ENCODE peak calls at places on chromosomes 1 and 21, in six cellular contexts. One of them, this sample, is unnamed.

GRCh38 chr1:41536296-41536695 is 51.8 kb upstream of the EDN2 start:
- DNase-seq in astrocyte of the spinal cord: no peak
- DNase-seq in fibroblast of the aortic adventitia: no peak
- DNase-seq in MM.1S: no peak
- DNase-seq in cardiac fibroblast: no peak
- DNase-seq in PC-9: no peak
- DNase-seq in this sample: no peak

GRCh38 chr21:42737969-42738590 is 84.7 kb downstream of the PDE9A start:
- DNase-seq in astrocyte of the spinal cord: no peak
- DNase-seq in fibroblast of the aortic adventitia: peak
- DNase-seq in MM.1S: no peak
- DNase-seq in cardiac fibroblast: peak
- DNase-seq in PC-9: no peak
- DNase-seq in this sample: no peak

GRCh38 chr1:50959303-50959912 is 659 bp downstream of the FAF1 start:
- DNase-seq in astrocyte of the spinal cord: peak
- DNase-seq in fibroblast of the aortic adventitia: peak
- DNase-seq in MM.1S: no peak
- DNase-seq in cardiac fibroblast: peak
- DNase-seq in PC-9: no peak
- DNase-seq in this sample: peak

GRCh38 chr21:27132270-27132669 is 165.4 kb upstream of the ADAMTS5 start:
- DNase-seq in astrocyte of the spinal cord: peak
- DNase-seq in fibroblast of the aortic adventitia: peak
- DNase-seq in MM.1S: no peak
- DNase-seq in cardiac fibroblast: peak
- DNase-seq in PC-9: no peak
- DNase-seq in this sample: no peak

GRCh38 chr21:42679982-42680330 is 26.5 kb downstream of the PDE9A start:
- DNase-seq in astrocyte of the spinal cord: no peak
- DNase-seq in fibroblast of the aortic adventitia: no peak
- DNase-seq in MM.1S: no peak
- DNase-seq in cardiac fibroblast: no peak
- DNase-seq in PC-9: no peak
- DNase-seq in this sample: no peak

GRCh38 chr1:19339199-19339861 is 27.2 kb downstream of the SLC66A1 start:
- DNase-seq in astrocyte of the spinal cord: no peak
- DNase-seq in fibroblast of the aortic adventitia: no peak
- DNase-seq in MM.1S: no peak
- DNase-seq in cardiac fibroblast: no peak
- DNase-seq in PC-9: no peak
- DNase-seq in this sample: no peak

GRCh38 chr1:209607102-209607794 is 23.7 kb downstream of the CAMK1G start:
- DNase-seq in astrocyte of the spinal cord: no peak
- DNase-seq in fibroblast of the aortic adventitia: peak
- DNase-seq in MM.1S: no peak
- DNase-seq in cardiac fibroblast: no peak
- DNase-seq in PC-9: peak
- DNase-seq in this sample: peak

GRCh38 chr1:233843523-233844204 is 60.8 kb upstream of the SLC35F3 start:
- DNase-seq in astrocyte of the spinal cord: peak
- DNase-seq in fibroblast of the aortic adventitia: no peak
- DNase-seq in MM.1S: no peak
- DNase-seq in cardiac fibroblast: no peak
- DNase-seq in PC-9: no peak
- DNase-seq in this sample: no peak

GRCh38 chr1:175742790-175743459 is 470 bp downstream of the TNR start:
- DNase-seq in astrocyte of the spinal cord: peak
- DNase-seq in fibroblast of the aortic adventitia: peak
- DNase-seq in MM.1S: peak
- DNase-seq in cardiac fibroblast: peak
- DNase-seq in PC-9: no peak
- DNase-seq in this sample: peak

GRCh38 chr1:223023863-223024262 is 119.2 kb downstream of the TLR5 start:
- DNase-seq in astrocyte of the spinal cord: no peak
- DNase-seq in fibroblast of the aortic adventitia: no peak
- DNase-seq in MM.1S: no peak
- DNase-seq in cardiac fibroblast: no peak
- DNase-seq in PC-9: no peak
- DNase-seq in this sample: no peak

GRCh38 chr1:24987424-24987823 is 57.3 kb upstream of the RUNX3 start:
- DNase-seq in astrocyte of the spinal cord: no peak
- DNase-seq in fibroblast of the aortic adventitia: no peak
- DNase-seq in MM.1S: no peak
- DNase-seq in cardiac fibroblast: no peak
- DNase-seq in PC-9: no peak
- DNase-seq in this sample: no peak

GRCh38 chr1:82160903-82161302 is 360.2 kb downstream of the ADGRL2 start:
- DNase-seq in astrocyte of the spinal cord: no peak
- DNase-seq in fibroblast of the aortic adventitia: no peak
- DNase-seq in MM.1S: no peak
- DNase-seq in cardiac fibroblast: no peak
- DNase-seq in PC-9: no peak
- DNase-seq in this sample: no peak

GRCh38 chr1:9437931-9438330 is 101.3 kb upstream of the SLC25A33 start:
- DNase-seq in astrocyte of the spinal cord: peak
- DNase-seq in fibroblast of the aortic adventitia: peak
- DNase-seq in MM.1S: no peak
- DNase-seq in cardiac fibroblast: peak
- DNase-seq in PC-9: no peak
- DNase-seq in this sample: no peak

GRCh38 chr1:109478806-109479205 is 4.9 kb upstream of the ATXN7L2 start:
- DNase-seq in astrocyte of the spinal cord: no peak
- DNase-seq in fibroblast of the aortic adventitia: no peak
- DNase-seq in MM.1S: peak
- DNase-seq in cardiac fibroblast: no peak
- DNase-seq in PC-9: peak
- DNase-seq in this sample: no peak

GRCh38 chr1:21899972-21900371 is 37.1 kb downstream of the HSPG2 start:
- DNase-seq in astrocyte of the spinal cord: no peak
- DNase-seq in fibroblast of the aortic adventitia: peak
- DNase-seq in MM.1S: no peak
- DNase-seq in cardiac fibroblast: peak
- DNase-seq in PC-9: no peak
- DNase-seq in this sample: no peak

GRCh38 chr1:61674221-61674620 is 50.7 kb downstream of the TM2D1 start:
- DNase-seq in astrocyte of the spinal cord: no peak
- DNase-seq in fibroblast of the aortic adventitia: no peak
- DNase-seq in MM.1S: no peak
- DNase-seq in cardiac fibroblast: no peak
- DNase-seq in PC-9: no peak
- DNase-seq in this sample: no peak

GRCh38 chr1:204573563-204573925 is 57.3 kb downstream of the MDM4 start:
- DNase-seq in astrocyte of the spinal cord: no peak
- DNase-seq in fibroblast of the aortic adventitia: no peak
- DNase-seq in MM.1S: no peak
- DNase-seq in cardiac fibroblast: no peak
- DNase-seq in PC-9: peak
- DNase-seq in this sample: no peak

GRCh38 chr1:215568287-215568692 is 1.2 kb downstream of the KCTD3 start:
- DNase-seq in astrocyte of the spinal cord: peak
- DNase-seq in fibroblast of the aortic adventitia: peak
- DNase-seq in MM.1S: peak
- DNase-seq in cardiac fibroblast: peak
- DNase-seq in PC-9: no peak
- DNase-seq in this sample: peak

GRCh38 chr21:45533731-45534571 is 8.3 kb downstream of the SLC19A1 start:
- DNase-seq in astrocyte of the spinal cord: no peak
- DNase-seq in fibroblast of the aortic adventitia: no peak
- DNase-seq in MM.1S: no peak
- DNase-seq in cardiac fibroblast: no peak
- DNase-seq in PC-9: no peak
- DNase-seq in this sample: no peak

GRCh38 chr1:1621682-1622577 is 6.6 kb downstream of the MIB2 start:
- DNase-seq in astrocyte of the spinal cord: peak
- DNase-seq in fibroblast of the aortic adventitia: peak
- DNase-seq in MM.1S: no peak
- DNase-seq in cardiac fibroblast: no peak
- DNase-seq in PC-9: no peak
- DNase-seq in this sample: no peak

GRCh38 chr21:21971384-21971783 is 973.2 kb downstream of the NCAM2 start:
- DNase-seq in astrocyte of the spinal cord: no peak
- DNase-seq in fibroblast of the aortic adventitia: no peak
- DNase-seq in MM.1S: no peak
- DNase-seq in cardiac fibroblast: no peak
- DNase-seq in PC-9: no peak
- DNase-seq in this sample: no peak

GRCh38 chr1:73674945-73675561 is 522.9 kb downstream of the LRRIQ3 start:
- DNase-seq in astrocyte of the spinal cord: peak
- DNase-seq in fibroblast of the aortic adventitia: peak
- DNase-seq in MM.1S: peak
- DNase-seq in cardiac fibroblast: peak
- DNase-seq in PC-9: no peak
- DNase-seq in this sample: peak

GRCh38 chr1:57019240-57019805 is 53.5 kb upstream of the C8B start:
- DNase-seq in astrocyte of the spinal cord: no peak
- DNase-seq in fibroblast of the aortic adventitia: no peak
- DNase-seq in MM.1S: no peak
- DNase-seq in cardiac fibroblast: no peak
- DNase-seq in PC-9: no peak
- DNase-seq in this sample: no peak

GRCh38 chr1:175628548-175629317 is 114.7 kb downstream of the TNR start:
- DNase-seq in astrocyte of the spinal cord: no peak
- DNase-seq in fibroblast of the aortic adventitia: no peak
- DNase-seq in MM.1S: no peak
- DNase-seq in cardiac fibroblast: no peak
- DNase-seq in PC-9: no peak
- DNase-seq in this sample: no peak

GRCh38 chr1:73781257-73781656 is 416.7 kb downstream of the LRRIQ3 start:
- DNase-seq in astrocyte of the spinal cord: peak
- DNase-seq in fibroblast of the aortic adventitia: peak
- DNase-seq in MM.1S: no peak
- DNase-seq in cardiac fibroblast: peak
- DNase-seq in PC-9: no peak
- DNase-seq in this sample: no peak

GRCh38 chr1:193581338-193581737 is 394.9 kb upstream of the B3GALT2 start:
- DNase-seq in astrocyte of the spinal cord: no peak
- DNase-seq in fibroblast of the aortic adventitia: no peak
- DNase-seq in MM.1S: no peak
- DNase-seq in cardiac fibroblast: no peak
- DNase-seq in PC-9: no peak
- DNase-seq in this sample: no peak

GRCh38 chr1:26861889-26862371 is 1.0 kb upstream of the SFN start:
- DNase-seq in astrocyte of the spinal cord: no peak
- DNase-seq in fibroblast of the aortic adventitia: peak
- DNase-seq in MM.1S: no peak
- DNase-seq in cardiac fibroblast: no peak
- DNase-seq in PC-9: peak
- DNase-seq in this sample: no peak

GRCh38 chr1:43389326-43390313 is at the start of the genes MED8 and SZT2:
- DNase-seq in astrocyte of the spinal cord: peak
- DNase-seq in fibroblast of the aortic adventitia: peak
- DNase-seq in MM.1S: peak
- DNase-seq in cardiac fibroblast: peak
- DNase-seq in PC-9: peak
- DNase-seq in this sample: peak

GRCh38 chr1:43388021-43388575 is 1.5 kb downstream of the MED8 start:
- DNase-seq in astrocyte of the spinal cord: no peak
- DNase-seq in fibroblast of the aortic adventitia: peak
- DNase-seq in MM.1S: no peak
- DNase-seq in cardiac fibroblast: no peak
- DNase-seq in PC-9: peak
- DNase-seq in this sample: no peak

GRCh38 chr1:43386676-43387075 is 2.9 kb downstream of the MED8 start:
- DNase-seq in astrocyte of the spinal cord: no peak
- DNase-seq in fibroblast of the aortic adventitia: no peak
- DNase-seq in MM.1S: no peak
- DNase-seq in cardiac fibroblast: no peak
- DNase-seq in PC-9: no peak
- DNase-seq in this sample: no peak

GRCh38 chr1:43392702-43393101 is 3.0 kb downstream of the SZT2 start:
- DNase-seq in astrocyte of the spinal cord: no peak
- DNase-seq in fibroblast of the aortic adventitia: no peak
- DNase-seq in MM.1S: no peak
- DNase-seq in cardiac fibroblast: no peak
- DNase-seq in PC-9: no peak
- DNase-seq in this sample: no peak

DNA sequence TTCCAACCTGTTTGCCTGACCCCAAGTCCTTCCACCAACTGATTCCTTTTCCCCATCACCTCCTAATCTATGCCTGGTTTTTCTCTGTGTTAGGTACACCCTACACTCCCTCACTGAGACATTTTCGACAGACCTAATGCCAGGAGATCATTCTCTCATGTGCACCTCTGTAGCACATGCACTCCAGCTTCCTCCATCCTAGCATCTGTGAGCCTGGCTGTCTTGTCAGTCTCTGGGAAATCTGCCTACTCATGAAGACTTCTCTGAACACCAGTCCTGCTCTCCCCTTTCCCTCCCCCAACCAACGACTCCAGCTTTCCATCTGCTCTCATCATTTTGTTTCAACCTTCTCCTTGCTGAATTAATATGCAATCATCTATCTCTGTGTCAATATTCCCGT is 987 bp downstream of the MED8 start:
- DNase-seq in astrocyte of the spinal cord: no peak
- DNase-seq in fibroblast of the aortic adventitia: no peak
- DNase-seq in MM.1S: no peak
- DNase-seq in cardiac fibroblast: no peak
- DNase-seq in PC-9: no peak
- DNase-seq in this sample: no peak
- TF ChIP-seq CTCF in astrocyte of the spinal cord: no peak
- TF ChIP-seq CTCF in fibroblast of the aortic adventitia: no peak
- TF ChIP-seq CTCF in MM.1S: no peak
- TF ChIP-seq CTCF in cardiac fibroblast: no peak
- TF ChIP-seq CTCF in PC-9: no peak
- TF ChIP-seq CTCF in this sample: no peak

DNA sequence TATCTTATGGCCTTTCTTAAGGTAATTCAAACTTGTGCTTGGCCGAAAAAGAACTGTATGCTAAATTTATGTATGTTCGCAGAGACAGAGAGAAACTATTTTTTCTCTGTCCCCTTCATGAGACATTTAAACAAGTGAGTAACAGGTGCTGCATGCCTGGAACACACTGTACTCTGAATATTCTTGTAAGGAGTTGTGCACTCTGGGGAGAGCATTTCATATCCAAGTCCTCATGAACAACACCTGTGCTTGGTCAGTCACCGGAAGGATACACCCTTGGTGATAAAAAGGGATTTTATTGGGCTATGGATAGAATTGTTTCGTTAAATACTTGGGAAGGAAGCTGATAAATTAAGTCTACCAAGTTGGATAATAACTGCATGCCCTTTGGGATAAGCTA is 220.8 kb upstream of the NRIP1 start:
- DNase-seq in astrocyte of the spinal cord: no peak
- DNase-seq in fibroblast of the aortic adventitia: no peak
- DNase-seq in MM.1S: no peak
- DNase-seq in cardiac fibroblast: no peak
- DNase-seq in PC-9: no peak
- DNase-seq in this sample: no peak
- TF ChIP-seq CTCF in astrocyte of the spinal cord: no peak
- TF ChIP-seq CTCF in fibroblast of the aortic adventitia: no peak
- TF ChIP-seq CTCF in MM.1S: no peak
- TF ChIP-seq CTCF in cardiac fibroblast: no peak
- TF ChIP-seq CTCF in PC-9: no peak
- TF ChIP-seq CTCF in this sample: no peak

GRCh38 chr1:152003846-152004442 is 10.3 kb upstream of the S100A10 start:
- DNase-seq in astrocyte of the spinal cord: no peak
- DNase-seq in fibroblast of the aortic adventitia: no peak
- DNase-seq in MM.1S: no peak
- DNase-seq in cardiac fibroblast: no peak
- DNase-seq in PC-9: no peak
- DNase-seq in this sample: no peak
- TF ChIP-seq CTCF in astrocyte of the spinal cord: peak
- TF ChIP-seq CTCF in fibroblast of the aortic adventitia: peak
- TF ChIP-seq CTCF in MM.1S: no peak
- TF ChIP-seq CTCF in cardiac fibroblast: no peak
- TF ChIP-seq CTCF in PC-9: no peak
- TF ChIP-seq CTCF in this sample: no peak

GRCh38 chr21:32099812-32100416 is 178.9 kb downstream of the MIS18A start:
- DNase-seq in astrocyte of the spinal cord: no peak
- DNase-seq in fibroblast of the aortic adventitia: no peak
- DNase-seq in MM.1S: no peak
- DNase-seq in cardiac fibroblast: no peak
- DNase-seq in PC-9: no peak
- DNase-seq in this sample: no peak
- TF ChIP-seq CTCF in astrocyte of the spinal cord: no peak
- TF ChIP-seq CTCF in fibroblast of the aortic adventitia: no peak
- TF ChIP-seq CTCF in MM.1S: no peak
- TF ChIP-seq CTCF in cardiac fibroblast: no peak
- TF ChIP-seq CTCF in PC-9: no peak
- TF ChIP-seq CTCF in this sample: no peak

This sample was measured in GM20000.